ENCODE peak calls at places on chromosomes 7 and 10, in six cellular contexts. H, S, E, W, Q and P are unnamed samples. For H3K4me1, the result is how much of the 10 kb centered on the place peaks cover.

GRCh38 chr7:55016061-55016745 is 2.6 kb upstream of the EGFR start:
- DNase-seq in W (no peak), S (no peak), E (no peak), H (no peak), Q (no peak), P (no peak)

GRCh38 chr7:82375068-82375467 is 68.5 kb downstream of the CACNA2D1 start:
- DNase-seq in H (no peak), Q (no peak), S (no peak), E (no peak), W (no peak), P (no peak)

GRCh38 chr7:81445462-81445861 is 324.4 kb downstream of the HGF start:
- DNase-seq in S (no peak), E (no peak), H (no peak), Q (no peak), W (no peak), P (no peak)

GRCh38 chr10:97499561-97500296 is 1.0 kb downstream of the UBTD1 start:
- DNase-seq in H (peak), S (peak), E (peak), W (peak), Q (peak), P (peak)

GRCh38 chr7:148020679-148021078 is 569.9 kb upstream of the C7orf33 start:
- DNase-seq in W (no peak), H (no peak), S (no peak), E (no peak), Q (no peak), P (no peak)

GRCh38 chr10:13536674-13537366 is 8.0 kb upstream of the BEND7 start:
- DNase-seq in H (peak), E (peak), S (peak), W (peak), Q (peak), P (no peak)

GRCh38 chr7:102080371-102081243 is 206.1 kb upstream of the SH2B2 start:
- DNase-seq in S (no peak), W (no peak), E (peak), Q (no peak), H (no peak), P (no peak)

GRCh38 chr7:110664798-110665197 is 426.1 kb upstream of the LRRN3 start:
- DNase-seq in Q (no peak), E (no peak), H (no peak), W (no peak), S (no peak), P (no peak)

GRCh38 chr7:28481131-28481926 is 69.0 kb downstream of the CREB5 start:
- DNase-seq in S (no peak), Q (no peak), W (peak), E (no peak), H (no peak), P (no peak)

GRCh38 chr7:12257582-12257981 is 46.5 kb downstream of the TMEM106B start:
- DNase-seq in W (peak), Q (no peak), H (no peak), S (no peak), E (no peak), P (no peak)

GRCh38 chr7:155804897-155805825 is 7.1 kb downstream of the SHH start:
- DNase-seq in H (no peak), S (peak), W (peak), E (peak), Q (peak), P (no peak)

GRCh38 chr7:6395898-6396582 is 51.7 kb downstream of the DAGLB start:
- DNase-seq in W (no peak), H (no peak), E (no peak), S (peak), Q (no peak), P (no peak)
- H3K4me1 ChIP-seq in W (under half), H (half or more), E (under half), S (half or more), Q (under half), P (under half)

GRCh38 chr7:130909881-130910672 is 176.1 kb upstream of the KLF14 start:
- DNase-seq in S (no peak), H (no peak), E (no peak), Q (no peak), W (peak), P (no peak)
- H3K4me3 ChIP-seq in S (no peak), H (no peak), E (peak), Q (peak), W (peak), P (no peak)

GRCh38 chr10:34809796-34810195 is 5.3 kb downstream of the PARD3 start:
- DNase-seq in H (no peak), S (no peak), Q (no peak), E (no peak), W (peak), P (no peak)
- H3K4me1 ChIP-seq in H (under half), S (half or more), Q (under half), E (under half), W (under half), P (under half)

GRCh38 chr7:43870316-43870715 is 999 bp upstream of the MRPS24 start:
- DNase-seq in W (no peak), S (no peak), H (no peak), Q (no peak), E (no peak), P (no peak)
- H3K4me3 ChIP-seq in W (no peak), S (peak), H (no peak), Q (peak), E (no peak), P (no peak)

GRCh38 chr10:110859947-110860376 is 11.8 kb upstream of the PDCD4 start:
- DNase-seq in H (no peak), W (peak), S (no peak), E (peak), Q (no peak), P (no peak)
- H3K4me1 ChIP-seq in H (under half), W (under half), S (under half), E (under half), Q (under half), P (under half)

GRCh38 chr7:141700848-141701371 is 1.1 kb downstream of the DENND11 start:
- DNase-seq in W (no peak), S (no peak), E (peak), H (peak), Q (peak), P (no peak)

GRCh38 chr7:141701489-141702046 is 398 bp downstream of the DENND11 start:
- DNase-seq in S (peak), H (peak), E (peak), Q (peak), W (no peak), P (peak)

GRCh38 chr7:141699860-141700259 is 2.1 kb downstream of the DENND11 start:
- DNase-seq in Q (no peak), H (no peak), W (no peak), E (no peak), S (no peak), P (no peak)

GRCh38 chr7:141702047-141702567 is at the start of gene DENND11:
- DNase-seq in S (peak), Q (peak), W (peak), E (peak), H (peak), P (peak)

GRCh38 chr7:141700291-141700847 is 1.6 kb downstream of the DENND11 start:
- DNase-seq in H (no peak), S (no peak), E (no peak), W (no peak), Q (no peak), P (no peak)
- H3K4me3 ChIP-seq in H (no peak), S (peak), E (peak), W (no peak), Q (peak), P (no peak)

GRCh38 chr7:116218051-116218645 is 7.8 kb downstream of the TES start:
- DNase-seq in H (no peak), W (peak), Q (peak), E (no peak), S (no peak), P (no peak)
- H3K4me1 ChIP-seq in H (under half), W (under half), Q (half or more), E (under half), S (half or more), P (under half)